ENCODE peak calls at places on chromosomes 6 and 20, in eight cellular contexts. Y, E, Z, O, L, I, G and Q are unnamed samples.

GRCh38 chr6:41531591-41532582 is 14.3 kb upstream of the FOXP4 start:
- DNase-seq in Y (no peak), E (peak), Z (no peak), O (peak), L (peak), I (no peak), G (peak), Q (no peak)

GRCh38 chr20:3248993-3249347 is 10.0 kb upstream of the SLC4A11 start:
- DNase-seq in Y (no peak), E (no peak), Z (no peak), O (no peak), L (no peak), I (no peak), G (no peak), Q (no peak)

GRCh38 chr6:116531675-116532570 is 13.6 kb downstream of the TRAPPC3L start:
- DNase-seq in Y (peak), E (peak), Z (peak), O (peak), L (no peak), I (peak), G (peak), Q (peak)

GRCh38 chr6:26304213-26305096 is 60.5 kb upstream of the BTN3A2 start:
- DNase-seq in Y (no peak), E (peak), Z (no peak), O (peak), L (no peak), I (no peak), G (peak), Q (no peak)

GRCh38 chr6:126628125-126628524 is 288.2 kb downstream of the CENPW start:
- DNase-seq in Y (no peak), E (no peak), Z (no peak), O (no peak), L (no peak), I (no peak), G (no peak), Q (no peak)

GRCh38 chr20:53708129-53708968 is 114.7 kb upstream of the ZNF217 start:
- DNase-seq in Y (no peak), E (peak), Z (no peak), O (peak), L (no peak), I (no peak), G (peak), Q (no peak)

GRCh38 chr6:7401103-7401502 is 11.5 kb downstream of the RIOK1 start:
- DNase-seq in Y (no peak), E (no peak), Z (no peak), O (peak), L (no peak), I (no peak), G (peak), Q (no peak)

GRCh38 chr20:38315290-38315966 is 11.5 kb downstream of the BPI start:
- DNase-seq in Y (no peak), E (peak), Z (no peak), O (peak), L (no peak), I (no peak), G (peak), Q (no peak)

GRCh38 chr6:129489215-129489765 is 220.7 kb downstream of the ARHGAP18 start:
- DNase-seq in Y (no peak), E (no peak), Z (no peak), O (no peak), L (no peak), I (no peak), G (no peak), Q (no peak)

GRCh38 chr6:165662041-165662491 is 975 bp downstream of the PDE10A start:
- DNase-seq in Y (no peak), E (peak), Z (peak), O (no peak), L (no peak), I (peak), G (no peak), Q (peak)

GRCh38 chr20:44097521-44098255 is 89.3 kb downstream of the JPH2 start:
- DNase-seq in Y (no peak), E (no peak), Z (no peak), O (no peak), L (no peak), I (no peak), G (no peak), Q (no peak)

GRCh38 chr6:108730556-108731228 is 117.5 kb upstream of the ARMC2 start:
- DNase-seq in Y (no peak), E (no peak), Z (no peak), O (no peak), L (no peak), I (no peak), G (no peak), Q (no peak)

GRCh38 chr6:45608252-45608911 is 230.6 kb upstream of the SUPT3H start:
- DNase-seq in Y (no peak), E (peak), Z (no peak), O (no peak), L (peak), I (no peak), G (peak), Q (no peak)

GRCh38 chr6:134520181-134521115 is 202.5 kb upstream of the SGK1 start:
- DNase-seq in Y (no peak), E (peak), Z (no peak), O (no peak), L (no peak), I (no peak), G (peak), Q (no peak)

GRCh38 chr20:35296101-35296554 is 3.9 kb upstream of the FAM83C start:
- DNase-seq in Y (no peak), E (no peak), Z (no peak), O (no peak), L (no peak), I (no peak), G (no peak), Q (no peak)

GRCh38 chr20:62426678-62427077 is 661 bp downstream of the RBBP8NL start:
- DNase-seq in Y (no peak), E (no peak), Z (no peak), O (no peak), L (no peak), I (no peak), G (no peak), Q (no peak)

GRCh38 chr6:5084787-5085637 is at the start of gene PPP1R3G:
- DNase-seq in Y (no peak), E (peak), Z (peak), O (peak), L (peak), I (no peak), G (peak), Q (peak)

GRCh38 chr6:44665143-44665542 is 277.6 kb downstream of the CDC5L start:
- DNase-seq in Y (no peak), E (no peak), Z (no peak), O (no peak), L (no peak), I (no peak), G (no peak), Q (no peak)

GRCh38 chr20:1813101-1813529 is 82.1 kb upstream of the SIRPA start:
- DNase-seq in Y (no peak), E (peak), Z (no peak), O (peak), L (no peak), I (peak), G (peak), Q (no peak)

GRCh38 chr6:73854998-73855718 is 159.2 kb downstream of the CD109 start:
- DNase-seq in Y (no peak), E (peak), Z (peak), O (peak), L (no peak), I (peak), G (peak), Q (peak)

GRCh38 chr6:111524735-111525134 is 41.7 kb upstream of the REV3L start:
- DNase-seq in Y (no peak), E (peak), Z (no peak), O (no peak), L (no peak), I (no peak), G (no peak), Q (no peak)

GRCh38 chr20:3420211-3420707 is 12.8 kb upstream of the DNAAF9 start:
- DNase-seq in Y (no peak), E (peak), Z (no peak), O (peak), L (no peak), I (no peak), G (peak), Q (no peak)

GRCh38 chr6:73898599-73898998 is 202.6 kb downstream of the CD109 start:
- DNase-seq in Y (no peak), E (peak), Z (no peak), O (no peak), L (no peak), I (no peak), G (peak), Q (no peak)

GRCh38 chr20:61743606-61744005 is 322.1 kb downstream of the TAF4 start:
- DNase-seq in Y (no peak), E (no peak), Z (no peak), O (no peak), L (peak), I (no peak), G (no peak), Q (no peak)

GRCh38 chr6:138498575-138499302 is 555 bp downstream of the NHSL1 start:
- DNase-seq in Y (no peak), E (no peak), Z (no peak), O (no peak), L (no peak), I (no peak), G (no peak), Q (no peak)

GRCh38 chr20:23622839-23623343 is 14.9 kb downstream of the CST3 start:
- DNase-seq in Y (peak), E (peak), Z (no peak), O (peak), L (peak), I (peak), G (peak), Q (no peak)

GRCh38 chr20:21315138-21315537 is 12.0 kb downstream of the XRN2 start:
- DNase-seq in Y (no peak), E (peak), Z (no peak), O (peak), L (no peak), I (no peak), G (peak), Q (no peak)

GRCh38 chr6:21227486-21227885 is 366.1 kb upstream of the SOX4 start:
- DNase-seq in Y (no peak), E (no peak), Z (no peak), O (peak), L (no peak), I (no peak), G (peak), Q (no peak)

GRCh38 chr20:46309945-46310344 is 1.6 kb upstream of the CDH22 start:
- DNase-seq in Y (no peak), E (no peak), Z (no peak), O (no peak), L (no peak), I (no peak), G (no peak), Q (no peak)

GRCh38 chr20:46307999-46308257 is 370 bp downstream of the CDH22 start:
- DNase-seq in Y (no peak), E (no peak), Z (peak), O (no peak), L (no peak), I (no peak), G (no peak), Q (no peak)

GRCh38 chr20:46307139-46307998 is 929 bp downstream of the CDH22 start:
- DNase-seq in Y (peak), E (peak), Z (peak), O (peak), L (peak), I (peak), G (peak), Q (peak)

GRCh38 chr20:46306743-46307138 is 1.6 kb downstream of the CDH22 start:
- DNase-seq in Y (no peak), E (no peak), Z (no peak), O (no peak), L (no peak), I (no peak), G (no peak), Q (no peak)

DNA sequence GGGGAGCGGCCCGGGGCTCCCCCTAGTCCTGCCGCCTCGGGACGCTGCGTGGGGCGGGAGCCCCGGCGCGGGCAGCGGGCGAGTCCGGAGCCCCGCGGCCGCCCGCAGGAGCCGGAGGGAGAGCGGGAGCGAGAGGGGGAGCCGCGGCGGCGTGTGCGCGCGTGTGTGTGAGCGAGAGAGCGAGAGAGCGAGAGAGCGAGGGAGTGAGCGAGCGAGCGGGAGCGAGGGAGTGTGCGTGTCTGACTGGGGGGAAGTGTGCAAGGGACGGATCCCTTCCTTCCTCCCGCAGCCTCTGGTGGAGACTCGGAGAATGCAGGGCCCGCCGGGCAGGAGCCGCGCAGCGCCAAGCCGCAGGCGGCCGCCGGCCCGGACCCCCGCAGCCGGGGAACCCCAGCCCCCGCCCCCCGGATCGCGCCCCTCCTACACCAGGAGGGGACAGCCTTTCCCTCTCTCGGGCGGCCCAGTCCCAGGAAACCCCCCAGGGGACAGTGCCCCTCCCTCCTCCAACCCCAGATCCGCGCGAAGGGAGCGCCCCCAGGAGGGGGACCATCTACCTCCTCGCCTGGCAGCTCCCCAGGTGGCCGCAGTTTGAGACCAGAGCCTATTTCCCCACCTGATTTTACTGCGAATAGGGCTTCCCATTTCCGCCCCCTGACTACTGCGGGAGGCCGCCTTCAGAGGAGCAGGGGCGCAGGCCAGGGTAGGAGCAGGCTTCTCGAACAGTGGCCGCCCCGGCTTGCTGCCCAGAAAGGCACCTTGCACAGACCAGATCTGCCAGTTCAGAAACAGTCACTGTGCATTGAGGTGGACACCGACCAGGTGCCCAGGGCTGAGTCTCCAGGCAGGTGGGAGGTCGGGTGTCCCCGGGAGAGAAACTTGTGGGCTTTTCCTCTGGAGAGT is at the start of gene CDH22:
- DNase-seq in Y (no peak), E (peak), Z (peak), O (peak), L (no peak), I (peak), G (peak), Q (peak)
- TF ChIP-seq CTCF in Y (peak), E (peak), Z (peak), O (peak), L (no peak), I (peak), G (no peak), Q (peak)

GRCh38 chr20:19047040-19047950 is 165.1 kb upstream of the SLC24A3 start:
- DNase-seq in Y (no peak), E (no peak), Z (no peak), O (no peak), L (peak), I (no peak), G (no peak), Q (no peak)

GRCh38 chr20:19047951-19048296 is 164.5 kb upstream of the SLC24A3 start:
- DNase-seq in Y (no peak), E (no peak), Z (no peak), O (no peak), L (no peak), I (no peak), G (no peak), Q (no peak)

GRCh38 chr20:19048898-19049889 is 163.2 kb upstream of the SLC24A3 start:
- DNase-seq in Y (no peak), E (no peak), Z (no peak), O (no peak), L (no peak), I (no peak), G (no peak), Q (no peak)

GRCh38 chr20:19045366-19045765 is 167.1 kb upstream of the SLC24A3 start:
- DNase-seq in Y (no peak), E (no peak), Z (no peak), O (no peak), L (no peak), I (no peak), G (no peak), Q (no peak)
- TF ChIP-seq CTCF in Y (no peak), E (no peak), Z (no peak), O (no peak), L (no peak), I (no peak), G (no peak), Q (no peak)

DNA sequence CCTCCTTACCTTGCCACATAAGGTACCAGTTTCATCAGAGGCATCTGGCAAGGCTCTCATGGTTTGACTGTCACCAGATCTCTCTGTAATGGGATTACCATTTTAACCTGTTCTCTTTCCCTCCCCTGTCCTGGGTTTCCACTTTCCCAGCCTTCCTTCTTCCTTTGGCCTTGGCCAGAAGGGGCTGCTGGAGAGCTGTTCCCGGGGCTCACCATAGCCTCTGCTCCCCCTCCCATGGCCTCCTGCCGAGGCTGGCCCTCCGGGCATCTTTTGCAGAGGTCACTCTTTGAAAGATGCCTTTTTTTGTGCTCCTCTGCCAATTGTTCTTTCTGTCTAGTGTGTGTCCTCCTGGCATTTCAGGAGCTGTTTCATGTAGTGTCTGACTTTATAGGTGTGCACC is 100.7 kb upstream of the SCP2D1 start:
- DNase-seq in Y (no peak), E (no peak), Z (no peak), O (no peak), L (no peak), I (no peak), G (no peak), Q (no peak)
- TF ChIP-seq CTCF in Y (no peak), E (no peak), Z (no peak), O (no peak), L (no peak), I (no peak), G (no peak), Q (no peak)

DNA sequence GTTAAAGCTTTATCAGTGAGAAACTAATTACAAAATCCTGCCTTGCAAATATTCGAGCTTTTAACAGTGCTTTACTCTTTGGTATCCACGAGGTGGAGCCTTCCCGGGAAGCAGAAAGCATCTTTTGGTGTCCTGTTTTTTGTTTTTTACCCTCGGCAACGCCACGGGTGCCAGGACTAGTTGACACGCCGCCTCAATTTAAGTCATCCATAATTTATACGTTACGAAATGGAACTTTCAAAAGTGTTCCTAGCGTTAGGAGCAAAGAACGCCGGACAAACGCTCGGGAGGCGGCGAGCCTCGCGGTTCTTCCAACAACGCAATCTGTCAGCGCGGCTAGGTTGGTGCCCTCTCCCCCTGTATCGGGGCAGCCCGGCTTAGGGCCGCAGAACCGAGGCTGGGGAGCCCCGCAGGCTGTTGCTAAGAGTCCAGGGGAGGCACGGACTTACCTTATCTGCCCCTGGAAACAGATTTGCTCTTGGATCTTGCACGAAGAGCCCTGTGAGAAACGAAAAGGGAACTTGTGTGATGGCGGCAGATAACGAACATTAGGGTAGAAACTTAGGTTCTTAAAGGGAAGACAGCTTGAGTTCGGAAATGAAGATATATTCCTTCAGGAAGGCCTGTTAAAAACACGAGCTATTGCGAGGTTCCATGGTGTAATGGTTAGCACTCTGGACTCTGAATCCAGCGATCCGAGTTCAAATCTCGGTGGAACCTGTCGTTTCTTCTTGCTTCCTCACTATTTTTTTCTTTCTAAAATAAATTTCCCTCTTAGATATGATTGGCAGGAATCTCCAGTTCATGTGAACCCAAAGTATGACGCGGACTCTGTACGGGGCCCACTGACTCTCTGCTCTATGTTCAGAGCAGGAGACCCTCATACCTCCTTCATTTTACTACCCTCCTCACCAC is 46.2 kb upstream of the ZNF184 start:
- DNase-seq in Y (peak), E (peak), Z (peak), O (peak), L (peak), I (no peak), G (peak), Q (peak)
- TF ChIP-seq CTCF in Y (peak), E (peak), Z (peak), O (peak), L (peak), I (peak), G (peak), Q (peak)

DNA sequence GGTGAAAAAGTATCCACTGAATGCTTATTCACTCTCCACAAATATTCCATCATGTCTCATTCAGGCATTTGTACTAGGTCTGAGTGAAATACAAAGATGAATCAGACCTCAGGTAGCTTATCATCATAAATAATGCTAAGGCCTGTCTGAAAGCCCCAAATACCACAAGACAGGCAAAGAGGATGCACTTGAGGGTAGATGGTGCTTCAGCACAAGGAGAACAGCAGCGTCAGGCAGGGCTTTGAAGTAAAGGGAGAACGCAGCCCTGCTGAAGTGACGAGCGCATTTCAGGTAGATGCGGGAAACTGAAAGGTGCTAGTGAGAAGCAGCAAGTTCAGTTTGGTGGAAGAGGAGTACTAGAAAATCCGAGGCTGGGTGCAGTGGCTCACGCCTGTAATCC is 38.7 kb downstream of the MAP3K5 start:
- DNase-seq in Y (no peak), E (no peak), Z (no peak), O (no peak), L (peak), I (no peak), G (no peak), Q (no peak)
- TF ChIP-seq CTCF in Y (no peak), E (no peak), Z (no peak), O (no peak), L (no peak), I (no peak), G (no peak), Q (no peak)

GRCh38 chr6:125205931-125206330 is 52.4 kb downstream of the TPD52L1 start:
- DNase-seq in Y (no peak), E (no peak), Z (no peak), O (no peak), L (no peak), I (no peak), G (no peak), Q (no peak)
- TF ChIP-seq CTCF in Y (no peak), E (no peak), Z (no peak), O (no peak), L (no peak), I (no peak), G (no peak), Q (no peak)

GRCh38 chr6:90294989-90295853 is 1.4 kb downstream of the BACH2 start:
- DNase-seq in Y (no peak), E (peak), Z (peak), O (no peak), L (peak), I (no peak), G (peak), Q (peak)
- TF ChIP-seq CTCF in Y (peak), E (no peak), Z (no peak), O (no peak), L (no peak), I (no peak), G (no peak), Q (peak)